ENCODE peak calls at places on chromosomes 2 and 18, in ten cellular contexts. O is cardiac muscle cell, V is lung, L is breast epithelium, P is heart left ventricle, B is gastrocnemius medialis, W is PC-9, N is transverse colon, G is GM06990, X is BJ. C is an unnamed sample.

GRCh38 chr2:191401287-191401686 is 156.1 kb downstream of the MYO1B start:
- DNase-seq in W (no peak), G (no peak), O (peak; percentile 5), L (no peak), N (no peak), B (no peak), X (no peak), V (no peak), P (no peak), C (no peak)

GRCh38 chr2:17232751-17233150 is 285.5 kb downstream of the RAD51AP2 start:
- DNase-seq in P (no peak), W (no peak), G (no peak), L (no peak), X (no peak), B (no peak), V (no peak), N (no peak), O (no peak), C (no peak)

GRCh38 chr2:38092196-38092902 is 16.4 kb upstream of the CYP1B1 start:
- DNase-seq in V (no peak), X (no peak), G (no peak), N (no peak), L (no peak), P (peak; percentile 22), B (peak; percentile 46), O (no peak), W (peak; percentile 50), C (no peak)

GRCh38 chr2:134206573-134206972 is 47.3 kb upstream of the MGAT5 start:
- DNase-seq in X (no peak), G (no peak), P (peak; percentile 35), O (no peak), N (no peak), L (no peak), B (no peak), W (no peak), V (no peak), C (no peak)

GRCh38 chr2:2831656-2832055 is 500.6 kb upstream of the MYT1L start:
- DNase-seq in N (no peak), V (no peak), G (no peak), W (no peak), L (no peak), B (no peak), X (no peak), O (peak; percentile 14), P (no peak), C (no peak)

GRCh38 chr2:98869868-98870267 is 66.2 kb downstream of the CRACDL start:
- DNase-seq in B (peak; percentile 69), V (peak; percentile 90), N (peak; percentile 78), O (no peak), X (no peak), W (peak; percentile 90), L (peak; percentile 86), G (no peak), P (no peak), C (no peak)

GRCh38 chr2:165725421-165725820 is 68.6 kb downstream of the GALNT3 start:
- DNase-seq in G (no peak), V (no peak), B (no peak), P (no peak), N (no peak), X (peak; percentile 46), W (no peak), O (no peak), L (no peak), C (peak; percentile 5)

GRCh38 chr18:56756971-56757370 is 105.8 kb downstream of the WDR7 start:
- DNase-seq in W (no peak), P (peak; percentile 9), L (no peak), G (no peak), O (peak; percentile 2), N (no peak), V (no peak), X (no peak), B (peak; percentile 13), C (no peak)

GRCh38 chr2:38394903-38395341 is 17.8 kb upstream of the ATL2 start:
- DNase-seq in B (no peak), N (no peak), L (no peak), O (no peak), P (no peak), X (peak; percentile 78), W (peak; percentile 37), G (no peak), V (no peak), C (peak; percentile 57)

GRCh38 chr2:41579811-41580210 is 468.0 kb upstream of the PKDCC start:
- DNase-seq in O (no peak), G (no peak), V (no peak), W (no peak), X (no peak), N (no peak), L (no peak), P (no peak), B (no peak), C (no peak)

GRCh38 chr2:127398239-127398590 is 10.4 kb upstream of the MAP3K2 start:
- DNase-seq in P (peak; percentile 86), W (peak; percentile 90), G (no peak), L (peak; percentile 81), O (no peak), X (peak; percentile 74), B (peak; percentile 85), N (peak; percentile 88), V (peak; percentile 89), C (peak; percentile 82)

GRCh38 chr2:111100765-111101162 is 19.9 kb upstream of the BCL2L11 start:
- DNase-seq in V (no peak), G (peak; percentile 54), L (no peak), P (no peak), N (no peak), W (no peak), O (no peak), B (no peak), X (no peak), C (no peak)

GRCh38 chr2:157480182-157480961 is 36.5 kb upstream of the CYTIP start:
- DNase-seq in N (peak; percentile 21), P (peak; percentile 56), X (no peak), B (peak; percentile 91), G (no peak), O (no peak), V (no peak), W (no peak), L (no peak), C (no peak)

GRCh38 chr18:62399781-62400308 is 74.7 kb downstream of the TNFRSF11A start:
- DNase-seq in B (no peak), L (no peak), W (peak; percentile 24), X (no peak), N (peak; percentile 18), V (no peak), G (no peak), O (peak; percentile 2), P (no peak), C (no peak)

GRCh38 chr2:210663574-210663973 is 107.2 kb downstream of the CPS1 start:
- DNase-seq in W (no peak), G (no peak), P (no peak), V (no peak), O (peak; percentile 71), X (no peak), L (no peak), N (no peak), B (no peak), C (no peak)

GRCh38 chr18:56891870-56892269 is 240.7 kb downstream of the WDR7 start:
- DNase-seq in V (no peak), B (no peak), G (no peak), O (no peak), P (no peak), N (no peak), L (no peak), W (no peak), X (no peak), C (no peak)

GRCh38 chr2:212294816-212295215 is 243.8 kb downstream of the ERBB4 start:
- DNase-seq in W (no peak), G (no peak), O (no peak), L (no peak), P (no peak), V (no peak), B (no peak), N (no peak), X (no peak), C (no peak)

DNA sequence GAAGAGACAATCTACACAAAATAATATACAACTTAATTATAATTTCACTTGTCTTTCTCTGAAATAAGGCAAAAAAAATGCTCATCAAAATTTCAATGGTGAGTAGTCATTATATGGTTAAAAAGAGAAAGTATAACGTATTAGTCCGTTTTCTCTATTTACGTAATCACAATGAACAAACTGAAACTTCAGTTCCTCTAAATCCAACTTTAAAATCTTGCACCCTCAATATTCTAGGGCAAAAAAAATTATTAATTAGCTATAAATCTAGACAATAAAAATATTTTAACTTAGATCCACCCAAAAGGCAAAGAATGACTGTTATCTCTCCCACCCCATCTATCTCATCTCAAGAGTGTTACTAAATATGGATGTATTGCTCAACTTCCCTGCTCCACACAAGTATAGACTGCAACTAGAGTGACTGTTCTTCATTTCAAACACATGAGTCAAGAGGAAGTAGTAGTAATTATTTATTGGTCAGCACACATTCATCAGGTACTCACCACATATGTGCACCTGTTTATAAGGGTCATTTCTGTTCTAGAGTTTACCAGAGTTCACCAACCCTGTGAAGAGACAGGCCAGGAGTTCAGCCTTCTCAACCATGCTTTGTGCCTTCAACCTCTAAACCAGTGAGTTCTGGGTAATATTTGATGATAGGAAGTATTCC is 36.4 kb downstream of the STK39 start:
- DNase-seq in V (no peak), W (peak; percentile 23), L (no peak), P (no peak), N (no peak), X (peak; percentile 78), O (no peak), B (no peak), G (no peak), C (peak; percentile 98)
- H3K4me3 ChIP-seq in V (no peak overlapping the region), W (peak overlapping the region; percentile 27), L (peak overlapping the region; percentile 22), P (no peak overlapping the region), N (peak overlapping the region; percentile 5), X (no peak overlapping the region), O (no peak overlapping the region), B (no peak overlapping the region), G (no peak overlapping the region), C (no peak overlapping the region)

DNA sequence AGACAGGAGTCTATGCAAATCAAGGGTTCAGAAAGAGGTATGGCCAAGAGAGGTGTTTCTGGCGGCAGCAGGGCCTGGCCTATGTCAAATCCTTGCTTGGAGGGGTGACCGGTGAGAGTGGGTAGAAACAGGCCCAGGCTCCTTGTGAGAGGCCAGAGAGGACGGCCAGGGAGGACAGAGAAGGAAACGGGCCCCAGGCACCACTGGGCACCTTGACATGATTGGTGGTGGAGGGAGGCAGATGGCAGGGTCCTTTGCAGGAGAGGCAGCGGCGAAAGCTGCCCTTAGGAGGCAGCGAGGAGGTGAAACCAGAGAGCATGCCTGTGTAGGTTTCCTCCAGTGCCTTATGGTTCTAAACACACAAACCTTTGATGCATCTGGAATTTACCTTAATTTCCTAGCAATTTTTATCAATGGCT is 6.2 kb downstream of the RAMP1 start:
- DNase-seq in V (peak; percentile 25), X (no peak), P (no peak), W (no peak), O (peak; percentile 19), L (peak; percentile 28), N (no peak), G (no peak), B (no peak), C (no peak)
- TF ChIP-seq CTCF in V (no peak), X (peak; percentile 20), P (no peak), W (no peak), O (peak; percentile 14), L (no peak), N (no peak), G (no peak), B (no peak), C (peak; percentile 28)

GRCh38 chr2:24206714-24207113 is 31.9 kb downstream of the FAM228A start:
- DNase-seq in N (no peak), X (no peak), B (no peak), V (no peak), G (no peak), O (no peak), W (no peak), P (no peak), L (no peak), C (no peak)
- H3K36me3 ChIP-seq in N (no peaks in the 10 kb centered on the region), X (peaks cover 20% of the 10 kb centered on the region), B (no peaks in the 10 kb centered on the region), V (peaks cover 44% of the 10 kb centered on the region), G (peaks cover 47% of the 10 kb centered on the region), O (peaks cover 4% of the 10 kb centered on the region), W (peaks cover 4% of the 10 kb centered on the region), P (peaks cover 97% of the 10 kb centered on the region), L (peaks cover 23% of the 10 kb centered on the region), C (no peaks in the 10 kb centered on the region)

GRCh38 chr2:59532808-59533207 is 1020.6 kb downstream of the BCL11A start:
- DNase-seq in W (no peak), N (no peak), O (no peak), G (no peak), V (no peak), L (no peak), X (no peak), P (no peak), B (no peak), C (no peak)
- H3K4me3 ChIP-seq in W (no peak overlapping the region), N (no peak overlapping the region), O (no peak overlapping the region), G (no peak overlapping the region), V (no peak overlapping the region), L (no peak overlapping the region), X (no peak overlapping the region), P (no peak overlapping the region), B (no peak overlapping the region), C (no peak overlapping the region)

C was measured in kidney epithelial cell.